ENCODE peak calls at places on chromosome 6, in eight cellular contexts. B, M, T, Y, S, U, E and I are unnamed samples.

GRCh38 chr6:32397252-32397920 is 9.6 kb downstream of the BTNL2 start:
- DNase-seq in S (no peak), M (no peak), Y (no peak), T (no peak), E (no peak), U (no peak), B (no peak), I (no peak)

GRCh38 chr6:13048113-13048512 is 280.2 kb downstream of the TBC1D7 start:
- DNase-seq in S (no peak), U (no peak), Y (no peak), T (no peak), M (no peak), E (no peak), B (no peak), I (no peak)

GRCh38 chr6:127932708-127933107 is 31.9 kb upstream of the THEMIS start:
- DNase-seq in S (no peak), Y (no peak), E (no peak), M (no peak), T (no peak), B (no peak), U (no peak), I (no peak)

GRCh38 chr6:56214304-56215101 is 32.9 kb downstream of the COL21A1 start:
- DNase-seq in M (no peak), T (no peak), U (no peak), E (no peak), Y (no peak), B (no peak), S (no peak), I (no peak)

GRCh38 chr6:8193541-8193940 is 91.2 kb upstream of the EEF1E1 start:
- DNase-seq in M (no peak), T (no peak), B (no peak), E (no peak), U (no peak), Y (no peak), S (no peak), I (no peak)

GRCh38 chr6:82908661-82909060 is 157.0 kb downstream of the UBE3D start:
- DNase-seq in E (no peak), T (no peak), B (no peak), M (no peak), U (no peak), Y (no peak), S (no peak), I (no peak)

GRCh38 chr6:163335671-163336545 is 78.6 kb upstream of the QKI start:
- DNase-seq in T (no peak), S (no peak), B (no peak), E (no peak), M (no peak), U (peak), Y (no peak), I (no peak)

GRCh38 chr6:32189082-32189741 is 790 bp downstream of the PBX2 start:
- DNase-seq in M (no peak), B (no peak), Y (no peak), S (no peak), T (no peak), E (no peak), U (no peak), I (no peak)

GRCh38 chr6:11938285-11938890 is 73.7 kb upstream of the HIVEP1 start:
- DNase-seq in T (no peak), B (no peak), E (no peak), M (no peak), U (no peak), Y (no peak), S (no peak), I (no peak)

GRCh38 chr6:99745651-99746050 is 139.0 kb downstream of the PRDM13 start:
- DNase-seq in Y (no peak), E (no peak), S (no peak), M (no peak), T (no peak), B (no peak), U (peak), I (no peak)

GRCh38 chr6:101399627-101399955 is 6.1 kb downstream of the GRIK2 start:
- DNase-seq in T (no peak), E (no peak), B (no peak), Y (no peak), U (no peak), S (no peak), M (no peak), I (no peak)

GRCh38 chr6:169427856-169428255 is 174.2 kb upstream of the THBS2 start:
- DNase-seq in S (no peak), B (no peak), E (no peak), T (no peak), U (peak), Y (peak), M (no peak), I (no peak)

GRCh38 chr6:34484899-34485298 is 19.0 kb downstream of the PACSIN1 start:
- DNase-seq in Y (no peak), U (no peak), T (peak), B (peak), E (peak), S (no peak), M (peak), I (peak)

GRCh38 chr6:75135447-75135846 is 70.4 kb downstream of the COL12A1 start:
- DNase-seq in T (no peak), E (no peak), U (no peak), S (no peak), Y (peak), M (no peak), B (no peak), I (no peak)

GRCh38 chr6:77092971-77093370 is 370.3 kb downstream of the HTR1B start:
- DNase-seq in E (no peak), U (peak), M (no peak), B (no peak), T (no peak), Y (no peak), S (no peak), I (no peak)

GRCh38 chr6:129890164-129890563 is 29.0 kb upstream of the TMEM244 start:
- DNase-seq in M (no peak), S (no peak), B (no peak), T (no peak), E (no peak), Y (no peak), U (no peak), I (no peak)